ENCODE peak calls at places on chromosome 1, in ten cellular contexts. I, Q, J, N, H, P, K, X, B and T are unnamed samples.

GRCh38 chr1:14704846-14705245 is 106.4 kb downstream of the KAZN start:
- DNase-seq in I (no peak), Q (no peak), J (no peak), N (no peak), H (no peak), P (no peak), K (no peak), X (no peak), B (no peak), T (no peak)

GRCh38 chr1:237851209-237851845 is 39.4 kb downstream of the ZP4 start:
- DNase-seq in I (peak; percentile 36), Q (peak; percentile 46), J (peak; percentile 91), N (peak; percentile 38), H (no peak), P (peak; percentile 85), K (peak; percentile 66), X (peak; percentile 77), B (no peak), T (peak; percentile 31)

GRCh38 chr1:223248787-223249175 is 105.7 kb upstream of the TLR5 start:
- DNase-seq in I (no peak), Q (no peak), J (no peak), N (peak; percentile 1), H (peak; percentile 63), P (no peak), K (no peak), X (no peak), B (peak; percentile 73), T (no peak)

GRCh38 chr1:2589331-2590232 is 3.0 kb downstream of the PRXL2B start:
- DNase-seq in I (no peak), Q (no peak), J (no peak), N (no peak), H (no peak), P (no peak), K (no peak), X (no peak), B (no peak), T (no peak)

GRCh38 chr1:91511386-91511785 is 10.7 kb downstream of the CDC7 start:
- DNase-seq in I (peak; percentile 74), Q (no peak), J (peak; percentile 51), N (no peak), H (peak; percentile 46), P (no peak), K (no peak), X (peak; percentile 54), B (peak; percentile 46), T (no peak)

GRCh38 chr1:21951576-21951870 is 14.4 kb upstream of the HSPG2 start:
- DNase-seq in I (no peak), Q (no peak), J (no peak), N (no peak), H (no peak), P (no peak), K (no peak), X (no peak), B (no peak), T (no peak)

GRCh38 chr1:187408217-187409004 is 579.7 kb downstream of the PLA2G4A start:
- DNase-seq in I (peak; percentile 13), Q (no peak), J (no peak), N (no peak), H (no peak), P (no peak), K (no peak), X (no peak), B (no peak), T (no peak)

GRCh38 chr1:27864264-27864895 is 8.0 kb upstream of the THEMIS2 start:
- DNase-seq in I (peak; percentile 13), Q (no peak), J (no peak), N (no peak), H (no peak), P (no peak), K (no peak), X (no peak), B (no peak), T (no peak)

GRCh38 chr1:239237912-239238311 is 148.5 kb upstream of the CHRM3 start:
- DNase-seq in I (no peak), Q (no peak), J (peak; percentile 65), N (no peak), H (no peak), P (peak; percentile 28), K (no peak), X (no peak), B (no peak), T (no peak)

GRCh38 chr1:50427086-50427817 is 4.0 kb upstream of the DMRTA2 start:
- DNase-seq in I (no peak), Q (no peak), J (peak; percentile 41), N (no peak), H (no peak), P (no peak), K (no peak), X (no peak), B (no peak), T (no peak)

GRCh38 chr1:87024936-87025537 is 110.6 kb downstream of the HS2ST1 start:
- DNase-seq in I (peak; percentile 50), Q (no peak), J (peak; percentile 69), N (no peak), H (no peak), P (no peak), K (no peak), X (peak; percentile 40), B (peak; percentile 4), T (no peak)

GRCh38 chr1:160801836-160802580 is 6.0 kb downstream of the LY9 start:
- DNase-seq in I (no peak), Q (no peak), J (no peak), N (no peak), H (no peak), P (no peak), K (no peak), X (no peak), B (no peak), T (no peak)

GRCh38 chr1:203250936-203251335 is 21.5 kb upstream of the CHIT1 start:
- DNase-seq in I (peak; percentile 34), Q (no peak), J (no peak), N (no peak), H (no peak), P (no peak), K (no peak), X (no peak), B (no peak), T (no peak)

GRCh38 chr1:20423169-20423795 is 62.7 kb downstream of the CAMK2N1 start:
- DNase-seq in I (peak; percentile 27), Q (no peak), J (no peak), N (no peak), H (no peak), P (no peak), K (no peak), X (no peak), B (no peak), T (no peak)

GRCh38 chr1:68600049-68600661 is 103.3 kb upstream of the DEPDC1 start:
- DNase-seq in I (peak; percentile 40), Q (peak; percentile 11), J (peak; percentile 85), N (no peak), H (no peak), P (peak; percentile 31), K (no peak), X (no peak), B (no peak), T (peak; percentile 5)

GRCh38 chr1:95095833-95096217 is 21.3 kb upstream of the TLCD4 start:
- DNase-seq in I (no peak), Q (no peak), J (no peak), N (no peak), H (no peak), P (no peak), K (no peak), X (no peak), B (no peak), T (no peak)

GRCh38 chr1:213135572-213135971 is 84.5 kb downstream of the RPS6KC1 start:
- DNase-seq in I (peak; percentile 60), Q (no peak), J (no peak), N (no peak), H (no peak), P (no peak), K (no peak), X (no peak), B (no peak), T (no peak)

DNA sequence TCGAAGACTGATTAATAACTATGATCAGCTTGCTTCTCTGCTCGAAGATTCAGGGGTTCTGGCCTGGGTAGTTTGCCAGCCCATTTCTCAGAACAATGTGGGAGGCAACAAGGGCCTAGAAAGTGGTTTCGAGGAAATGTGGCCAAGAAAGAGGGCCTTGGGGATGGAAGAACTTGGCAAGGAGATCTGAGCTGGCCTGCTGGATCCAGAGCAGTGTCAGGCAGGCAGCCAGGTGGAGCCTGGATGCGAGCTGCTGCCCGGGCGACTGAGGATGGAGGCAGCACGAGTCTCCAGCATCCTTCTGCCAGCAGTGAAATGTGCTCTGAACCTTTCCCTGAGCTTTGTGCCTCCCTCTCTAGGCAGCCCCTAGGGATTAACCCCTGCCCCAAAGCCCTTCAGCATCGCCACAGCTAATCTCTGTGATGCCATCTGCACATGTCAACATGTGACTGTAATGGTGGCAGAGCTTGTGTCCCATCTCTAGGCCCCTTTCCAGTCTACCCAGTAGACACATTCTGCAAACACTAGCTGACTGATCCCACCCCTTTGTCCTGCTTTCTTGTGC is 61.0 kb upstream of the NEK2 start:
- DNase-seq in I (peak; percentile 33), Q (no peak), J (no peak), N (no peak), H (no peak), P (peak; percentile 88), K (no peak), X (no peak), B (no peak), T (peak; percentile 53)
- H3K27me3 ChIP-seq in I (no peaks in the 10 kb centered on the region), Q (no peaks in the 10 kb centered on the region), J (no peaks in the 10 kb centered on the region), N (no peaks in the 10 kb centered on the region), H (no peaks in the 10 kb centered on the region), P (no peaks in the 10 kb centered on the region), K (no peaks in the 10 kb centered on the region), X (no peaks in the 10 kb centered on the region), B (no peaks in the 10 kb centered on the region), T (no peaks in the 10 kb centered on the region)

GRCh38 chr1:230113605-230114241 is 46.7 kb downstream of the GALNT2 start:
- DNase-seq in I (peak; percentile 97), Q (no peak), J (no peak), N (no peak), H (no peak), P (no peak), K (no peak), X (peak; percentile 48), B (no peak), T (peak; percentile 52)
- H3K4me1 ChIP-seq in I (peaks cover 26% of the 10 kb centered on the region), Q (peaks cover 15% of the 10 kb centered on the region), J (peaks cover 41% of the 10 kb centered on the region), N (peaks cover 36% of the 10 kb centered on the region), H (no peaks in the 10 kb centered on the region), P (peaks cover 18% of the 10 kb centered on the region), K (no peaks in the 10 kb centered on the region), X (peaks cover 37% of the 10 kb centered on the region), B (peaks cover 9% of the 10 kb centered on the region), T (peaks cover 11% of the 10 kb centered on the region)

GRCh38 chr1:155691992-155692528 is 3.2 kb downstream of the DAP3 start:
- DNase-seq in I (no peak), Q (no peak), J (no peak), N (no peak), H (no peak), P (peak; percentile 61), K (no peak), X (no peak), B (no peak), T (no peak)
- H3K4me3 ChIP-seq in I (no peak overlapping the region), Q (no peak overlapping the region), J (no peak overlapping the region), N (no peak overlapping the region), H (no peak overlapping the region), P (no peak overlapping the region), K (no peak overlapping the region), X (no peak overlapping the region), B (no peak overlapping the region), T (no peak overlapping the region)

DNA sequence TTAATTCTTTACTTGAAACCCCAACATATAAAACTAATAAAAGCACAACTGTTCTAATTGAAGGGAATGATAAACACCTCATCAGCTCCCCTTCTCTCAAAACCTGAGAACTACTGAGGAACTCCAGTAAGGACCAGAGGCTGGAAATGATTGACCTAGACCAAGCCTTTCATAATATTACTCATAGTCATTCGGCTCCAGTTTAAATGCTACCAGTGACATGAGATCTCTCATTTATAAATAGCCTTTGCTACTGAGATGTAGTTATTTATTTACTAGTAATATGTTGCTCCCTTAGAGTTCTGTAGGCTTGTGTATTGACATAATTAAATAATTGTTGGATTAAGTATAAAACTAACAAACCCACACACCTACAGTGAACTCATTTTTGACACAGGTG is 209.8 kb upstream of the PRMT6 start:
- DNase-seq in I (no peak), Q (no peak), J (no peak), N (no peak), H (no peak), P (no peak), K (no peak), X (no peak), B (no peak), T (no peak)
- H3K27me3 ChIP-seq in I (peaks cover 6% of the 10 kb centered on the region), Q (no peaks in the 10 kb centered on the region), J (no peaks in the 10 kb centered on the region), N (no peaks in the 10 kb centered on the region), H (no peaks in the 10 kb centered on the region), P (no peaks in the 10 kb centered on the region), K (no peaks in the 10 kb centered on the region), X (no peaks in the 10 kb centered on the region), B (no peaks in the 10 kb centered on the region), T (no peaks in the 10 kb centered on the region)